ENCODE peak calls at places on chromosome 22, in nine cellular contexts. B, C, M, V, D, U, G, Y and N are unnamed samples.

GRCh38 chr22:32501797-32502290 is 27.2 kb downstream of the FBXO7 start:
- DNase-seq in Y (no peak), U (no peak), D (no peak), C (no peak), B (no peak), V (no peak), M (no peak), G (no peak), N (no peak)

GRCh38 chr22:44496305-44496704 is 1.7 kb downstream of the RTL6 start:
- DNase-seq in G (no peak), U (no peak), B (peak), C (no peak), V (no peak), Y (peak), M (no peak), D (no peak), N (no peak)

GRCh38 chr22:43060213-43060612 is 29.0 kb downstream of the TTLL1 start:
- DNase-seq in U (peak), D (peak), B (no peak), Y (no peak), V (peak), M (peak), G (peak), C (no peak), N (peak)

GRCh38 chr22:44870021-44870420 is 117.6 kb downstream of the ARHGAP8 start:
- DNase-seq in M (no peak), Y (no peak), U (no peak), D (no peak), C (no peak), B (no peak), G (no peak), V (no peak), N (no peak)

GRCh38 chr22:44909241-44909640 is 100.6 kb downstream of the PHF21B start:
- DNase-seq in V (no peak), Y (no peak), D (no peak), G (no peak), M (no peak), U (no peak), B (no peak), C (no peak), N (no peak)

GRCh38 chr22:35915477-35916013 is 113.1 kb downstream of the RBFOX2 start:
- DNase-seq in Y (no peak), M (no peak), C (no peak), U (no peak), G (no peak), D (no peak), V (no peak), B (no peak), N (no peak)

GRCh38 chr22:31540966-31541365 is 44.6 kb downstream of the SFI1 start:
- DNase-seq in Y (no peak), C (no peak), U (no peak), M (no peak), D (no peak), G (no peak), V (no peak), B (no peak), N (no peak)

GRCh38 chr22:39603345-39603744 is 32.8 kb downstream of the CACNA1I start:
- DNase-seq in M (no peak), Y (no peak), D (no peak), G (no peak), B (no peak), U (no peak), V (no peak), C (no peak), N (no peak)

GRCh38 chr22:24441406-24442351 is 14.3 kb downstream of the ADORA2A start:
- DNase-seq in V (no peak), Y (no peak), D (no peak), C (no peak), M (no peak), U (peak), B (no peak), G (peak), N (no peak)

GRCh38 chr22:23228503-23228902 is 48.2 kb downstream of the BCR start:
- DNase-seq in M (no peak), G (no peak), Y (no peak), D (no peak), C (no peak), B (no peak), U (no peak), V (no peak), N (no peak)

GRCh38 chr22:45768490-45768889 is 96.9 kb downstream of the ATXN10 start:
- DNase-seq in C (no peak), D (no peak), B (no peak), M (no peak), Y (no peak), U (no peak), V (no peak), G (no peak), N (no peak)

GRCh38 chr22:25452116-25452700 is 112.3 kb upstream of the GRK3 start:
- DNase-seq in V (no peak), Y (no peak), C (no peak), U (no peak), D (no peak), B (no peak), M (no peak), G (no peak), N (no peak)

GRCh38 chr22:17781319-17782031 is 7.2 kb upstream of the BID start:
- DNase-seq in D (peak), G (no peak), U (peak), Y (no peak), M (no peak), B (no peak), V (peak), C (no peak), N (no peak)

GRCh38 chr22:32204211-32204855 is 540 bp downstream of the RFPL2 start:
- DNase-seq in M (no peak), G (no peak), D (peak), U (no peak), V (peak), C (no peak), B (no peak), Y (no peak), N (no peak)

GRCh38 chr22:37305873-37306272 is 23.6 kb downstream of the CYTH4 start:
- DNase-seq in G (no peak), D (no peak), M (no peak), Y (no peak), U (no peak), B (no peak), V (no peak), C (no peak), N (no peak)
- H3K4me3 ChIP-seq in G (no peak), D (no peak), M (no peak), Y (no peak), U (no peak), B (no peak), V (no peak), C (no peak), N (no peak)

GRCh38 chr22:19800761-19801244 is 40.2 kb downstream of the TBX1 start:
- DNase-seq in V (peak), D (no peak), G (no peak), C (no peak), U (no peak), Y (no peak), M (no peak), B (no peak), N (no peak)
- TF ChIP-seq CTCF in V (peak), D (no peak), G (no peak), C (no peak), U (no peak), Y (no peak), M (no peak), B (no peak), N (no peak)

DNA sequence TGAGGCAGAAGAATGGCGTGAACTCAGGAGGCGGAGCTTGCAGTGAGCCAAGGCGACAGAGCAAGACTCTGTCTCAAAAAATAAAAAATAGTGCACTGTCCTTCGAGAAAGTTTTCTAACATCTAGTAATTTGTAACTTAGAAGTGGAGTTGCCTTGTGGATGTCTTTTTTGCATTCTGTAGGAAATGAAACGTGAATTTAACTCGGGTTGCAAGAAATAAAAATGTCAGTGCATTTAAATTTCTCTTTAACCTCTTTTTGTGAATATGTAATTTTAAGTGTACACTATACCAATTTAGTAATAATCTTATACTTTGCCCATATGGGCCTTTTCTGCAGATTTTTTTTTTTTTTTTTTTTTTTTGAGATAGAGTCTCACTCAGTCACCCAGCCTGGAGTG is 26.2 kb upstream of the CRKL start:
- DNase-seq in D (no peak), B (no peak), U (no peak), Y (no peak), G (no peak), V (no peak), C (no peak), M (no peak), N (no peak)
- TF ChIP-seq POLR2A in D (no peak), B (no peak), U (no peak), Y (no peak), G (no peak), V (no peak), C (no peak), M (no peak), N (no peak)

GRCh38 chr22:19213496-19214473 is 35.2 kb upstream of the SLC25A1 start:
- DNase-seq in M (no peak), V (no peak), D (no peak), C (peak), G (no peak), Y (no peak), B (no peak), U (no peak), N (no peak)
- H3K4me3 ChIP-seq in M (no peak), V (no peak), D (no peak), C (no peak), G (no peak), Y (no peak), B (no peak), U (no peak), N (no peak)

GRCh38 chr22:26979294-26979693 is 321.9 kb downstream of the MIAT start:
- DNase-seq in V (no peak), U (no peak), Y (peak), G (no peak), C (no peak), B (no peak), M (no peak), D (no peak), N (no peak)

GRCh38 chr22:26977741-26978140 is 320.4 kb downstream of the MIAT start:
- DNase-seq in B (no peak), V (no peak), D (no peak), G (no peak), Y (no peak), C (no peak), U (no peak), M (no peak), N (no peak)

GRCh38 chr22:26974914-26975313 is 317.5 kb downstream of the MIAT start:
- DNase-seq in B (no peak), G (no peak), Y (no peak), M (no peak), V (no peak), D (no peak), U (no peak), C (no peak), N (no peak)

GRCh38 chr22:26975381-26975780 is 318.0 kb downstream of the MIAT start:
- DNase-seq in C (no peak), M (no peak), B (no peak), U (no peak), V (no peak), D (no peak), Y (no peak), G (no peak), N (no peak)

DNA sequence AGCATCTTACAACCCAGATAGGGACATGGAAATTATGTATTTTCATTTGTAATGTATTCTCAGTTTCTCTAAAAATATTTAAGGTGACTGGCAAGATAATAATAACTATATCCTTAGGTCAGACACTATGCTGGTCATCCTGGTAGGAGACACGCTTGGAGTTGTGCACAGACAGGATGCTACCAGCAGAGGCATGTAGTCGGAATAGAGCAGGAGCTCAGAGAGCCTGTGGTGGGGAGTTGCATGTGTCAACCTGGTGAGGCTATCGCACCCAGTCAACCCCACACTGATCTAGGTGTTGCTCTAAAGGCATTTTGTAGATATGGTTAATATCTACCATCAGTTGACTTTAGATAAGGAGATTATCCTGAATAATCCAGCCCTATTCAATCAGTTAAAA is 318.5 kb downstream of the MIAT start:
- DNase-seq in Y (no peak), G (no peak), M (no peak), V (no peak), U (no peak), B (no peak), C (no peak), D (no peak), N (no peak)
- TF ChIP-seq CTCF in Y (no peak), G (no peak), M (no peak), V (no peak), U (no peak), B (no peak), C (no peak), D (no peak), N (no peak)

DNA sequence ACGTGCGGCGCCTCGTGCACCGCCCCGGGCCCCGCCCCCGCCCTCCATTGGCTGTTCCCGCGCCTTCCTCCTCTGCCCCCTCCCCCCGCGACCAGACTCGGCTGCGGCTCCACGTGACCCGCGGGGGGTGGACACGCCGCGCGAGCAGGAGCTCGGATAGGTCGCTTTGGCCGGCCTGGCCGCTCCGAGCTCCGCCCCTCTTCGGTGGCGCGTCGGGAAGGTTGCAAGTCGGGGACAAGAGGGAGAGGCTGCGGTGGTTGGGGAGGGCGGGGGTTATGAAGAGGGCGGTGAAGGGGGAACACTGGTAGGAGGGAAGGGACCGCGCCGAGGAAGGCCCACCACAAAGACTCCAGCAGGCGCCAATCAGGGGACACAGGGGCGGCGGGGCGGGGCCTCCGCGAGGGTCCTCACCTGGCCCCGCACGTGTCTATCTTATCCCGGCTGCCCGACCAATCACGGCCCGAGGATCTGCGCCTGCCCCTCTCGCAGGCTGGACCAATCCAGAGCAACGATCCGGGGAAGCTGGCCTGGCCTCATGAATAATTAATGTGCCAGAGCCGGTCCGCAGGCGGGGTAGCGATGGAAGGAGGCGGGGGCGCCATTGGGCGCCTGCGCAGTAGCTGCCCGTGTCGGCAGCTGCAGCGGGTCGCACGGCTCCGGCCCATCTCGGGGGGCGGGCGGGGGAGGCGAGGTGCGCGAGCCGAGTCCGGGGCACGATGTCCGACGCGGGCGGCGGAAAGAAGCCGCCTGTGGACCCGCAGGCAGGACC is at the start of gene TEF:
- DNase-seq in Y (peak), G (peak), B (peak), U (peak), M (peak), V (peak), D (peak), C (peak), N (peak)
- TF ChIP-seq POLR2A in Y (peak), G (no peak), B (peak), U (peak), M (peak), V (no peak), D (peak), C (no peak), N (peak)